ENCODE peak calls at places on chromosomes 12 and 14, in six cellular contexts. W is hepatocyte, R is OCI-LY7, N is MM.1S, L is PC-3, J is HCT116. K is an unnamed sample. For H3K9me3 and H3K9me2, the result is how much of the 10 kb centered on the place peaks cover.

GRCh38 chr12:69688496-69689427 is 10.3 kb downstream of the BEST3 start:
- DNase-seq in L (peak), N (no peak), W (peak), R (no peak), J (peak), K (peak)

GRCh38 chr12:3777206-3777809 is 24.4 kb upstream of the CRACR2A start:
- DNase-seq in W (peak), R (peak), L (peak), J (peak), N (peak), K (peak)

GRCh38 chr14:49679271-49679670 is 8.7 kb downstream of the POLE2 start:
- DNase-seq in R (no peak), J (no peak), N (no peak), L (peak), W (no peak), K (no peak)

GRCh38 chr12:123767613-123768012 is 5.5 kb downstream of the DNAH10 start:
- DNase-seq in W (no peak), L (no peak), N (peak), R (no peak), J (no peak), K (no peak)

GRCh38 chr12:111204684-111205305 is 164.1 kb downstream of the PHETA1 start:
- DNase-seq in L (no peak), N (no peak), J (no peak), R (no peak), W (no peak), K (no peak)

GRCh38 chr14:58109761-58110160 is 42.3 kb downstream of the ARMH4 start:
- DNase-seq in R (no peak), J (no peak), L (no peak), N (no peak), W (no peak), K (no peak)

GRCh38 chr14:76726551-76726961 is 34.7 kb upstream of the VASH1 start:
- DNase-seq in L (no peak), J (no peak), W (no peak), N (no peak), R (no peak), K (no peak)

GRCh38 chr12:21183721-21184275 is 52.8 kb downstream of the SLCO1B1 start:
- DNase-seq in W (no peak), R (no peak), N (no peak), J (no peak), L (peak), K (no peak)

GRCh38 chr12:117214797-117215196 is 24.5 kb upstream of the FBXO21 start:
- DNase-seq in N (no peak), L (no peak), W (no peak), R (no peak), J (no peak), K (no peak)

GRCh38 chr12:4991373-4991772 is 52.3 kb upstream of the KCNA5 start:
- DNase-seq in N (no peak), R (no peak), L (no peak), J (no peak), W (no peak), K (no peak)

GRCh38 chr14:24080888-24081738 is 9.8 kb downstream of the CPNE6 start:
- DNase-seq in N (peak), R (peak), W (peak), J (no peak), L (peak), K (peak)

GRCh38 chr14:87304404-87304803 is 688.6 kb downstream of the GALC start:
- DNase-seq in J (no peak), L (no peak), R (no peak), N (no peak), W (no peak), K (no peak)

GRCh38 chr12:67621112-67621511 is 27.4 kb upstream of the DYRK2 start:
- DNase-seq in N (no peak), J (no peak), W (no peak), R (no peak), L (no peak), K (no peak)

GRCh38 chr12:34336619-34337465 is 314.5 kb downstream of the ALG10 start:
- DNase-seq in J (no peak), N (no peak), L (no peak), R (no peak), W (no peak), K (no peak)

GRCh38 chr12:34334953-34335743 is 312.9 kb downstream of the ALG10 start:
- DNase-seq in L (no peak), R (no peak), W (no peak), N (no peak), J (no peak), K (no peak)

GRCh38 chr12:34335819-34336262 is 313.5 kb downstream of the ALG10 start:
- DNase-seq in N (no peak), W (no peak), L (peak), J (no peak), R (no peak), K (no peak)

GRCh38 chr12:34333337-34333736 is 311.0 kb downstream of the ALG10 start:
- DNase-seq in R (no peak), W (no peak), L (peak), N (no peak), J (no peak), K (no peak)

GRCh38 chr12:34334538-34334937 is 312.2 kb downstream of the ALG10 start:
- DNase-seq in J (no peak), W (no peak), R (no peak), N (no peak), L (no peak), K (no peak)
- H3K9me3 ChIP-seq in J (under half), W (under half), R (under half), N (under half), L (under half), K (under half)

GRCh38 chr14:98458702-98459101 is 813.3 kb downstream of the BCL11B start:
- DNase-seq in W (no peak), L (no peak), N (no peak), R (no peak), J (no peak), K (no peak)
- H3K9me2 ChIP-seq in W (under half), L (under half), N (under half), R (under half), J (under half), K (under half)

DNA sequence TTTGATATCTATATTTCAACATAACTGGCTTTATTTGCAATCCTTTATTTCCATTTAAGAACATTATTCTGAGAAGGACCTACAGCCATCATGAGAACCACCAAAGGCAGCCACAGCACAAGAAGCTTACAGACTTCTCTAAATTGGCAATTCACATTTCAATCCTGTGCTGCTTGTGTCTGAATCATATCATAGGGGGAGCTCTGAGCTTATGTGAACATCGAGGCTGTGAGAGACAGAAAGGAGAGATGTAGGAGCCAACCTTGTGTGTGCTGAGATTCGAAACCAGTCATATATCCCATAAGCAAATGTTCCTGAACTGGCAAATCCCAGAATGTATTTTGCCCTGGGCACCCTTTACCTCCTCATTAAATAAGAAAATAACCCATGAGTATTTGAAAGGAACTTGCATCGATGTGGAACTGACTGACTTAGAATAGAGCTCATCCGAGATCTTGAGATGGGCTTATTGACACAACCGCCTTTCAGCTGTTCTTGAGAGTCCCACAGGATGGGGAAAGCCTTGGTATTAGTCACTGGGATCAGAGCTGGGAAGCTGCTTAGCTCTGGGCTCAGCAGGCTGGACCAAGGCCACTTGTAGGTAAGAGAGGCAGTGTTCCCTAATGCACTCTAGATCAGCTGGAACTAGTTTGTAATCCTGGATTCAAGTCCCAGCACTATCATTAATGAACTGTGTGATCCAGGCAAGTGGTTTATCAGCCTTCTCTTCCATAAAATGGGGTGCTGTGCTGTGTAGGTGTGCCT is 329.8 kb downstream of the CACNA1C start:
- DNase-seq in L (no peak), N (peak), J (no peak), W (no peak), R (peak), K (no peak)
- TF ChIP-seq CTCF in L (no peak), N (no peak), J (peak), W (no peak), R (peak), K (no peak)

GRCh38 chr14:66473223-66473622 is 12.9 kb upstream of the CCDC196 start:
- DNase-seq in R (no peak), L (no peak), J (no peak), N (no peak), W (no peak), K (no peak)

GRCh38 chr14:66468778-66469367 is 17.3 kb upstream of the CCDC196 start:
- DNase-seq in L (no peak), N (no peak), W (no peak), J (no peak), R (peak), K (no peak)

GRCh38 chr14:66476964-66477363 is 9.2 kb upstream of the CCDC196 start:
- DNase-seq in W (no peak), N (no peak), L (peak), R (no peak), J (no peak), K (no peak)

GRCh38 chr14:66477567-66477966 is 8.6 kb upstream of the CCDC196 start:
- DNase-seq in L (no peak), N (no peak), J (no peak), R (no peak), W (no peak), K (no peak)

GRCh38 chr14:66471584-66471983 is 14.6 kb upstream of the CCDC196 start:
- DNase-seq in W (no peak), J (no peak), N (no peak), L (no peak), R (no peak), K (no peak)
- H3K9me3 ChIP-seq in W (under half), J (under half), N (under half), L (under half), R (under half), K (under half)

DNA sequence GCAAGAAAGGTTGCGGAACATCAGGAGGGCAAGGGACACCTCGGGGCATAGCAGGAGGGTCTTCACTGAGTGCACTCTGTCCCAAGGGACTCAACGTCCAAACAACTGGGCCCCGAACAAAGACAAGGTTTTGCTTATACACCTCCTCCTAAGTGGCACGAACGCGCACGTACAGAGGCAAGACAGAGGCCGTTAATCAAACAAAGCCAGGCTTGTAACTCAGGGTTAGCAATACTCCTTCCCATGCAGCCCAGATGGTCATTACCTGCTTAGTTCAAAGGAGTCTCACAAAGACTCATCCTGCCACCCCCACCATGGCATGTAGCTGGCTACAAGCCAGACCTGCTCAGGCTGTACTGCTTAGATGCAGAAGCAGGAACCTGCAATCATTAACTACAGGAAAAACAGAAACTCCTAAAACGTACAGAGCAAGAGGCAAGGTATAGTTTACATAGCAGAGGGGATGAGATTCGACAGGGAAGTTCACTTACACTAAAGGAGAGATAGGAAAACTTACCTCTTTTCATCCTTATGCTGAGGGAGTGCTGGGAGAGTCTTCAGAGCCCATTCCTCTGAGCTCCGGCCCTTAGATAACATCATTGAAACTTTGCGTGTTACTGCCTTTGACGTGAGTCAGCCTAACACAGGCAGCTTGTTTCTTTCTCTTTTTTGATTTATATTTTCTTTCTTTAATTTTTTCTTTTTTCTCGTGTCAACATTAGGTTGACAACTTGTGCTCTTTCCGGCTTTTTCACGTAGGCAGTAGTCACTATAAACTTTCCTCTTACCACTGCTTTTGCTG is 1319.1 kb downstream of the TMEM121 start:
- DNase-seq in L (peak), R (peak), J (no peak), W (no peak), N (no peak), K (no peak)
- H3K9me2 ChIP-seq in L (under half), R (under half), J (under half), W (under half), N (under half), K (under half)

GRCh38 chr12:17691369-17691768 is 398.6 kb downstream of the RERGL start:
- DNase-seq in R (no peak), W (no peak), J (no peak), L (no peak), N (no peak), K (no peak)
- TF ChIP-seq CTCF in R (no peak), W (no peak), J (no peak), L (no peak), N (no peak), K (no peak)

GRCh38 chr14:106788534-106788933 is 1262.2 kb downstream of the TMEM121 start:
- DNase-seq in R (no peak), W (no peak), L (no peak), N (no peak), J (no peak), K (no peak)

GRCh38 chr14:106790189-106791036 is 1264.0 kb downstream of the TMEM121 start:
- DNase-seq in R (peak), W (no peak), L (peak), N (peak), J (no peak), K (no peak)

GRCh38 chr14:106792543-106792942 is 1266.2 kb downstream of the TMEM121 start:
- DNase-seq in J (no peak), L (no peak), N (no peak), R (no peak), W (no peak), K (no peak)

GRCh38 chr14:106786697-106787096 is 1260.3 kb downstream of the TMEM121 start:
- DNase-seq in J (no peak), W (no peak), N (no peak), R (no peak), L (no peak), K (no peak)

GRCh38 chr14:106789318-106789717 is 1262.9 kb downstream of the TMEM121 start:
- DNase-seq in L (no peak), N (no peak), W (no peak), J (no peak), R (no peak), K (no peak)
- H3K9me3 ChIP-seq in L (under half), N (under half), W (under half), J (under half), R (under half), K (under half)

GRCh38 chr14:54673193-54674121 is 106.5 kb downstream of the SAMD4A start:
- DNase-seq in R (no peak), L (no peak), J (no peak), W (no peak), N (no peak), K (no peak)
- H3K9me2 ChIP-seq in R (under half), L (under half), J (under half), W (under half), N (under half), K (under half)

DNA sequence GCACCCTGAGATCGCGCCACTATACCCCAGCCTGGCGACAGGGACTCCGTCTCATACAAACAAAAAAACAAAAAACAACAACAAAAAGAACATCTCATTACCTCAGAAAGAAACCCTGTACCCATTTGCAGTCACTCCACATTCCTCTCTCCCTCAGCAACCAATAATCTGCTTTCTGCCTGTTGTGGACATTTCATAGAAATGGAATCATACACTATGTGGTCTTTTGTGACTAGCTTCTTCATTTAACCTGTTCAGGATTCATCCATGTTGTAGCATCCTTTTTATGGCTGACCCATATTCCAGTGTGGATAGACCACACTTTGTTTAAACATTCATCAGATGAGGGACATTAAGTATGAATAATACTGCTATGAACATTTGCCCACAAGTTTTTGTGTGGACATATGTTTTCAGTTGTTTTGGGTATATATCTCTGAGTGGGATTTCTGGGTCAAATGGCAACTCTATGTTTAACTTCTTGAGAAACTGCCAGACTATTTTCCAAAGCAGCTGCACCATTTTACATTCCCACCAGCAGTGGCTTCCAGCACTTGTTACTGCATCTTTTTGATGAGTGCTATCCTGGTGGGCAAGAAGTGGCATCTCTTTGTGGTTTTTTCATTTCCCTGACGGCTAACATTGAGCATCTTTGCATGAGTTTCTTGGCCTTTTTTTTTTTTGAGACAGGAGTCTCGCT is 5.9 kb upstream of the RCOR1 start:
- DNase-seq in J (no peak), W (no peak), L (no peak), R (peak), N (no peak), K (no peak)
- TF ChIP-seq CTCF in J (no peak), W (peak), L (no peak), R (no peak), N (no peak), K (no peak)

GRCh38 chr14:105836730-105837129 is 310.3 kb downstream of the TMEM121 start:
- DNase-seq in L (no peak), J (no peak), W (no peak), N (no peak), R (no peak), K (no peak)
- H3K9me3 ChIP-seq in L (under half), J (under half), W (under half), N (under half), R (under half), K (under half)

K was measured in PC-9.